ENCODE peak calls at places on chromosome 7, in seven cellular contexts. L is H9, Z is stomach, O is heart right ventricle, N is lower lobe of right lung, G is SJSA1, Q is upper lobe of right lung. J is an unnamed sample. For H3K4me1, the result is how much of the 10 kb centered on the place peaks cover.

GRCh38 chr7:14233898-14234174 is 244.4 kb upstream of the ETV1 start:
- DNase-seq in G (no peak), O (no peak), N (no peak), Z (no peak), Q (no peak), L (no peak), J (no peak)

GRCh38 chr7:40200791-40201190 is 66.0 kb downstream of the SUGCT start:
- DNase-seq in O (no peak), Z (no peak), N (no peak), Q (no peak), G (no peak), L (no peak), J (no peak)

GRCh38 chr7:70600993-70601392 is 531.0 kb upstream of the GALNT17 start:
- DNase-seq in O (no peak), L (no peak), Q (no peak), G (no peak), N (no peak), Z (no peak), J (no peak)

GRCh38 chr7:68246189-68246633 is 1249.6 kb downstream of the TYW1 start:
- DNase-seq in G (no peak), L (peak), Q (no peak), Z (no peak), N (no peak), O (no peak), J (no peak)

GRCh38 chr7:23347007-23347681 is 48.0 kb downstream of the MALSU1 start:
- DNase-seq in G (peak), Q (no peak), Z (no peak), O (no peak), N (no peak), L (no peak), J (no peak)

GRCh38 chr7:134200970-134201369 is 73.8 kb downstream of the LRGUK start:
- DNase-seq in Z (no peak), L (no peak), N (no peak), G (no peak), O (no peak), Q (no peak), J (no peak)

GRCh38 chr7:128881458-128882125 is 18.9 kb downstream of the ATP6V1F start:
- DNase-seq in L (no peak), G (no peak), N (peak), Z (no peak), O (no peak), Q (peak), J (no peak)

GRCh38 chr7:122802211-122802833 is 83.9 kb downstream of the CADPS2 start:
- DNase-seq in N (no peak), O (no peak), L (peak), Q (no peak), Z (no peak), G (no peak), J (no peak)

GRCh38 chr7:157431951-157432540 is 95.2 kb downstream of the DNAJB6 start:
- DNase-seq in N (peak), O (no peak), L (no peak), Z (peak), G (peak), Q (peak), J (peak)

GRCh38 chr7:25820432-25821040 is 331.5 kb upstream of the NFE2L3 start:
- DNase-seq in G (no peak), Z (no peak), L (no peak), N (no peak), Q (no peak), O (no peak), J (no peak)

GRCh38 chr7:29974286-29974685 is 15.3 kb downstream of the SCRN1 start:
- DNase-seq in O (no peak), Q (no peak), G (no peak), L (no peak), N (no peak), Z (no peak), J (no peak)

GRCh38 chr7:139453673-139454321 is 29.7 kb downstream of the KLRG2 start:
- DNase-seq in Q (no peak), Z (no peak), L (no peak), N (no peak), G (no peak), O (no peak), J (no peak)

GRCh38 chr7:42928754-42929153 is 3.2 kb downstream of the PSMA2 start:
- DNase-seq in G (no peak), N (no peak), Z (no peak), O (no peak), Q (no peak), L (no peak), J (no peak)

GRCh38 chr7:151517601-151518104 is 2.0 kb downstream of the RHEB start:
- DNase-seq in L (no peak), N (no peak), G (no peak), O (no peak), Z (no peak), Q (no peak), J (no peak)

GRCh38 chr7:106501605-106502580 is 159.1 kb downstream of the CCDC71L start:
- DNase-seq in Z (no peak), G (no peak), N (no peak), O (no peak), Q (no peak), L (no peak), J (no peak)

GRCh38 chr7:1418505-1419309 is 40.6 kb downstream of the MICALL2 start:
- DNase-seq in Z (no peak), Q (no peak), N (no peak), O (no peak), L (peak), G (no peak), J (no peak)

GRCh38 chr7:81704595-81704994 is 65.3 kb downstream of the HGF start:
- DNase-seq in G (no peak), Z (no peak), O (no peak), N (no peak), Q (no peak), L (no peak), J (no peak)

GRCh38 chr7:139596626-139597025 is 73.1 kb downstream of the CLEC2L start:
- DNase-seq in Q (no peak), G (no peak), L (no peak), O (no peak), Z (no peak), N (no peak), J (peak)

GRCh38 chr7:70520604-70521003 is 611.3 kb upstream of the GALNT17 start:
- DNase-seq in N (no peak), G (no peak), Q (no peak), O (no peak), L (no peak), Z (no peak), J (no peak)

GRCh38 chr7:152899482-152900166 is 140.1 kb downstream of the ACTR3B start:
- DNase-seq in O (peak), Z (peak), Q (peak), L (no peak), G (no peak), N (peak), J (peak)

DNA sequence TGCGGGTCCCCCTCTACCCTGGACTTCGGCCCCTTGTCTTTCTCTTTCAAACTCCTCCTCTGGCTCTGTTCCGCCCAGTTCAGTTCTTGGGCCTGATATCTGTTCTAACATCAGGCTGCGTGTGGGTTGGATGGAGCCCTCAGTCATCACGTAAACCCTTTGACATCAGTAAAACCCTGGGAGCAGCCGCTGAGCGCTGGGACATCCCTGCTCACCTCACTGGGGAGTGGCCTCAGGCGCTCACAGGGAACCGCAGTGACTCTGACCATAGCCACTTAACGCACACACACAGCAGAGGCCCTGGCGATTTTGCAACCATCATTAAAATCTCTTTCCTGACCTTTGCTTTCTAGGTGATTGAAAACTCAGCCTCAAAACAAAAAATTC is 113.3 kb downstream of the CYTH3 start:
- DNase-seq in L (no peak), N (peak), Q (no peak), O (no peak), G (no peak), Z (no peak), J (no peak)
- H3K4me1 ChIP-seq in L (under half), N (under half), Q (under half), O (under half), G (under half), Z (under half), J (under half)

GRCh38 chr7:102914585-102914984 is 1.8 kb downstream of the LRRC17 start:
- DNase-seq in Q (no peak), O (peak), G (no peak), Z (no peak), L (peak), N (no peak), J (no peak)
- H3K27ac ChIP-seq in Q (no peak), O (peak), G (no peak), Z (peak), L (no peak), N (no peak), J (no peak)

GRCh38 chr7:50314778-50315177 is 10.3 kb downstream of the IKZF1 start:
- DNase-seq in L (no peak), O (no peak), N (no peak), G (no peak), Z (no peak), Q (no peak), J (no peak)
- H3K4me1 ChIP-seq in L (under half), O (under half), N (under half), G (under half), Z (under half), Q (under half), J (under half)

GRCh38 chr7:47498229-47499056 is 83.5 kb downstream of the TNS3 start:
- DNase-seq in Z (no peak), Q (peak), G (no peak), O (no peak), L (no peak), N (no peak), J (no peak)

GRCh38 chr7:47497367-47498096 is 84.4 kb downstream of the TNS3 start:
- DNase-seq in N (no peak), G (no peak), L (no peak), Z (no peak), Q (no peak), O (no peak), J (no peak)

GRCh38 chr7:47496064-47496665 is 85.7 kb downstream of the TNS3 start:
- DNase-seq in G (no peak), O (no peak), Z (no peak), Q (no peak), L (no peak), N (no peak), J (peak)

GRCh38 chr7:47495269-47495875 is 86.5 kb downstream of the TNS3 start:
- DNase-seq in Z (no peak), L (no peak), O (no peak), Q (peak), G (no peak), N (no peak), J (no peak)

GRCh38 chr7:47496666-47497065 is 85.2 kb downstream of the TNS3 start:
- DNase-seq in Z (no peak), L (no peak), N (no peak), Q (no peak), O (no peak), G (no peak), J (peak)
- H3K27ac ChIP-seq in Z (peak), L (no peak), N (peak), Q (peak), O (no peak), G (no peak), J (no peak)

J was measured in pancreas.